ENCODE peak calls at places on chromosome 1, in nine cellular contexts. One of them, this sample, is unnamed.

GRCh38 chr1:193333166-193333565 is 146.8 kb upstream of the B3GALT2 start:
- DNase-seq in Kasumi-1: no peak
- DNase-seq in posterior vena cava: no peak
- DNase-seq in IMR-90: no peak
- DNase-seq in esophagus muscularis mucosa: no peak
- DNase-seq in stimulated activated CD8-positive, alpha-beta memory T cell treated with anti-CD3 and anti-CD28 coated beads, Interleukin-4, amount 100 ng/mL, for 24 hours: no peak
- DNase-seq in memory B cell: no peak
- DNase-seq in activated effector memory CD4-positive, alpha-beta T cell treated with anti-CD3 and anti-CD28 coated beads, Interleukin-2, amount 50 U/mL, for 16 hours: no peak
- DNase-seq in activated gamma-delta T cell treated with anti-CD3 and anti-CD28 coated beads, Interleukin-2, amount 50 U/mL, for 16 hours: no peak
- DNase-seq in this sample: no peak

GRCh38 chr1:12600880-12601633 is 17.0 kb downstream of the DHRS3 start:
- DNase-seq in Kasumi-1: peak
- DNase-seq in posterior vena cava: no peak
- DNase-seq in IMR-90: no peak
- DNase-seq in esophagus muscularis mucosa: no peak
- DNase-seq in stimulated activated CD8-positive, alpha-beta memory T cell treated with anti-CD3 and anti-CD28 coated beads, Interleukin-4, amount 100 ng/mL, for 24 hours: no peak
- DNase-seq in memory B cell: no peak
- DNase-seq in activated effector memory CD4-positive, alpha-beta T cell treated with anti-CD3 and anti-CD28 coated beads, Interleukin-2, amount 50 U/mL, for 16 hours: peak
- DNase-seq in activated gamma-delta T cell treated with anti-CD3 and anti-CD28 coated beads, Interleukin-2, amount 50 U/mL, for 16 hours: peak
- DNase-seq in this sample: no peak

GRCh38 chr1:9957726-9958125 is 14.5 kb downstream of the NMNAT1 start:
- DNase-seq in Kasumi-1: no peak
- DNase-seq in posterior vena cava: no peak
- DNase-seq in IMR-90: no peak
- DNase-seq in esophagus muscularis mucosa: no peak
- DNase-seq in stimulated activated CD8-positive, alpha-beta memory T cell treated with anti-CD3 and anti-CD28 coated beads, Interleukin-4, amount 100 ng/mL, for 24 hours: no peak
- DNase-seq in memory B cell: no peak
- DNase-seq in activated effector memory CD4-positive, alpha-beta T cell treated with anti-CD3 and anti-CD28 coated beads, Interleukin-2, amount 50 U/mL, for 16 hours: no peak
- DNase-seq in activated gamma-delta T cell treated with anti-CD3 and anti-CD28 coated beads, Interleukin-2, amount 50 U/mL, for 16 hours: no peak
- DNase-seq in this sample: no peak

GRCh38 chr1:223709598-223709997 is 2.7 kb upstream of the CAPN2 start:
- DNase-seq in Kasumi-1: peak
- DNase-seq in posterior vena cava: no peak
- DNase-seq in IMR-90: peak
- DNase-seq in esophagus muscularis mucosa: no peak
- DNase-seq in stimulated activated CD8-positive, alpha-beta memory T cell treated with anti-CD3 and anti-CD28 coated beads, Interleukin-4, amount 100 ng/mL, for 24 hours: no peak
- DNase-seq in memory B cell: no peak
- DNase-seq in activated effector memory CD4-positive, alpha-beta T cell treated with anti-CD3 and anti-CD28 coated beads, Interleukin-2, amount 50 U/mL, for 16 hours: no peak
- DNase-seq in activated gamma-delta T cell treated with anti-CD3 and anti-CD28 coated beads, Interleukin-2, amount 50 U/mL, for 16 hours: no peak
- DNase-seq in this sample: no peak

GRCh38 chr1:63723618-63724017 is 50.2 kb upstream of the ROR1 start:
- DNase-seq in Kasumi-1: no peak
- DNase-seq in posterior vena cava: no peak
- DNase-seq in IMR-90: no peak
- DNase-seq in esophagus muscularis mucosa: no peak
- DNase-seq in stimulated activated CD8-positive, alpha-beta memory T cell treated with anti-CD3 and anti-CD28 coated beads, Interleukin-4, amount 100 ng/mL, for 24 hours: no peak
- DNase-seq in memory B cell: no peak
- DNase-seq in activated effector memory CD4-positive, alpha-beta T cell treated with anti-CD3 and anti-CD28 coated beads, Interleukin-2, amount 50 U/mL, for 16 hours: no peak
- DNase-seq in activated gamma-delta T cell treated with anti-CD3 and anti-CD28 coated beads, Interleukin-2, amount 50 U/mL, for 16 hours: no peak
- DNase-seq in this sample: no peak

GRCh38 chr1:87942165-87942564 is 613.5 kb downstream of the LMO4 start:
- DNase-seq in Kasumi-1: no peak
- DNase-seq in posterior vena cava: no peak
- DNase-seq in IMR-90: peak
- DNase-seq in esophagus muscularis mucosa: no peak
- DNase-seq in stimulated activated CD8-positive, alpha-beta memory T cell treated with anti-CD3 and anti-CD28 coated beads, Interleukin-4, amount 100 ng/mL, for 24 hours: no peak
- DNase-seq in memory B cell: no peak
- DNase-seq in activated effector memory CD4-positive, alpha-beta T cell treated with anti-CD3 and anti-CD28 coated beads, Interleukin-2, amount 50 U/mL, for 16 hours: no peak
- DNase-seq in activated gamma-delta T cell treated with anti-CD3 and anti-CD28 coated beads, Interleukin-2, amount 50 U/mL, for 16 hours: no peak
- DNase-seq in this sample: no peak

GRCh38 chr1:68449901-68450300 is at the start of gene RPE65:
- DNase-seq in Kasumi-1: no peak
- DNase-seq in posterior vena cava: no peak
- DNase-seq in IMR-90: no peak
- DNase-seq in esophagus muscularis mucosa: no peak
- DNase-seq in stimulated activated CD8-positive, alpha-beta memory T cell treated with anti-CD3 and anti-CD28 coated beads, Interleukin-4, amount 100 ng/mL, for 24 hours: no peak
- DNase-seq in memory B cell: no peak
- DNase-seq in activated effector memory CD4-positive, alpha-beta T cell treated with anti-CD3 and anti-CD28 coated beads, Interleukin-2, amount 50 U/mL, for 16 hours: no peak
- DNase-seq in activated gamma-delta T cell treated with anti-CD3 and anti-CD28 coated beads, Interleukin-2, amount 50 U/mL, for 16 hours: no peak
- DNase-seq in this sample: no peak

GRCh38 chr1:211606327-211606913 is 27.5 kb upstream of the SLC30A1 start:
- DNase-seq in Kasumi-1: peak
- DNase-seq in posterior vena cava: no peak
- DNase-seq in IMR-90: no peak
- DNase-seq in esophagus muscularis mucosa: no peak
- DNase-seq in stimulated activated CD8-positive, alpha-beta memory T cell treated with anti-CD3 and anti-CD28 coated beads, Interleukin-4, amount 100 ng/mL, for 24 hours: no peak
- DNase-seq in memory B cell: peak
- DNase-seq in activated effector memory CD4-positive, alpha-beta T cell treated with anti-CD3 and anti-CD28 coated beads, Interleukin-2, amount 50 U/mL, for 16 hours: peak
- DNase-seq in activated gamma-delta T cell treated with anti-CD3 and anti-CD28 coated beads, Interleukin-2, amount 50 U/mL, for 16 hours: no peak
- DNase-seq in this sample: no peak

GRCh38 chr1:202643397-202644218 is 66.6 kb downstream of the SYT2 start:
- DNase-seq in Kasumi-1: no peak
- DNase-seq in posterior vena cava: no peak
- DNase-seq in IMR-90: no peak
- DNase-seq in esophagus muscularis mucosa: no peak
- DNase-seq in stimulated activated CD8-positive, alpha-beta memory T cell treated with anti-CD3 and anti-CD28 coated beads, Interleukin-4, amount 100 ng/mL, for 24 hours: no peak
- DNase-seq in memory B cell: no peak
- DNase-seq in activated effector memory CD4-positive, alpha-beta T cell treated with anti-CD3 and anti-CD28 coated beads, Interleukin-2, amount 50 U/mL, for 16 hours: no peak
- DNase-seq in activated gamma-delta T cell treated with anti-CD3 and anti-CD28 coated beads, Interleukin-2, amount 50 U/mL, for 16 hours: no peak
- DNase-seq in this sample: peak

GRCh38 chr1:246476771-246477170 is 30.3 kb downstream of the SMYD3 start:
- DNase-seq in Kasumi-1: no peak
- DNase-seq in posterior vena cava: no peak
- DNase-seq in IMR-90: no peak
- DNase-seq in esophagus muscularis mucosa: no peak
- DNase-seq in stimulated activated CD8-positive, alpha-beta memory T cell treated with anti-CD3 and anti-CD28 coated beads, Interleukin-4, amount 100 ng/mL, for 24 hours: no peak
- DNase-seq in memory B cell: no peak
- DNase-seq in activated effector memory CD4-positive, alpha-beta T cell treated with anti-CD3 and anti-CD28 coated beads, Interleukin-2, amount 50 U/mL, for 16 hours: no peak
- DNase-seq in activated gamma-delta T cell treated with anti-CD3 and anti-CD28 coated beads, Interleukin-2, amount 50 U/mL, for 16 hours: no peak
- DNase-seq in this sample: no peak

GRCh38 chr1:173758980-173759379 is 44.2 kb downstream of the KLHL20 start:
- DNase-seq in Kasumi-1: no peak
- DNase-seq in posterior vena cava: no peak
- DNase-seq in IMR-90: no peak
- DNase-seq in esophagus muscularis mucosa: no peak
- DNase-seq in stimulated activated CD8-positive, alpha-beta memory T cell treated with anti-CD3 and anti-CD28 coated beads, Interleukin-4, amount 100 ng/mL, for 24 hours: no peak
- DNase-seq in memory B cell: no peak
- DNase-seq in activated effector memory CD4-positive, alpha-beta T cell treated with anti-CD3 and anti-CD28 coated beads, Interleukin-2, amount 50 U/mL, for 16 hours: no peak
- DNase-seq in activated gamma-delta T cell treated with anti-CD3 and anti-CD28 coated beads, Interleukin-2, amount 50 U/mL, for 16 hours: no peak
- DNase-seq in this sample: no peak

GRCh38 chr1:10573446-10573845 is 98.7 kb downstream of the PEX14 start:
- DNase-seq in Kasumi-1: no peak
- DNase-seq in posterior vena cava: no peak
- DNase-seq in IMR-90: peak
- DNase-seq in esophagus muscularis mucosa: no peak
- DNase-seq in stimulated activated CD8-positive, alpha-beta memory T cell treated with anti-CD3 and anti-CD28 coated beads, Interleukin-4, amount 100 ng/mL, for 24 hours: no peak
- DNase-seq in memory B cell: no peak
- DNase-seq in activated effector memory CD4-positive, alpha-beta T cell treated with anti-CD3 and anti-CD28 coated beads, Interleukin-2, amount 50 U/mL, for 16 hours: no peak
- DNase-seq in activated gamma-delta T cell treated with anti-CD3 and anti-CD28 coated beads, Interleukin-2, amount 50 U/mL, for 16 hours: no peak
- DNase-seq in this sample: no peak

GRCh38 chr1:111851552-111851951 is 95.9 kb downstream of the DDX20 start:
- DNase-seq in Kasumi-1: no peak
- DNase-seq in posterior vena cava: peak
- DNase-seq in IMR-90: no peak
- DNase-seq in esophagus muscularis mucosa: no peak
- DNase-seq in stimulated activated CD8-positive, alpha-beta memory T cell treated with anti-CD3 and anti-CD28 coated beads, Interleukin-4, amount 100 ng/mL, for 24 hours: no peak
- DNase-seq in memory B cell: no peak
- DNase-seq in activated effector memory CD4-positive, alpha-beta T cell treated with anti-CD3 and anti-CD28 coated beads, Interleukin-2, amount 50 U/mL, for 16 hours: no peak
- DNase-seq in activated gamma-delta T cell treated with anti-CD3 and anti-CD28 coated beads, Interleukin-2, amount 50 U/mL, for 16 hours: no peak
- DNase-seq in this sample: no peak

GRCh38 chr1:17090844-17091243 is 28.4 kb downstream of the PADI2 start:
- DNase-seq in Kasumi-1: no peak
- DNase-seq in posterior vena cava: no peak
- DNase-seq in IMR-90: no peak
- DNase-seq in esophagus muscularis mucosa: no peak
- DNase-seq in stimulated activated CD8-positive, alpha-beta memory T cell treated with anti-CD3 and anti-CD28 coated beads, Interleukin-4, amount 100 ng/mL, for 24 hours: no peak
- DNase-seq in memory B cell: no peak
- DNase-seq in activated effector memory CD4-positive, alpha-beta T cell treated with anti-CD3 and anti-CD28 coated beads, Interleukin-2, amount 50 U/mL, for 16 hours: no peak
- DNase-seq in activated gamma-delta T cell treated with anti-CD3 and anti-CD28 coated beads, Interleukin-2, amount 50 U/mL, for 16 hours: no peak
- DNase-seq in this sample: no peak

GRCh38 chr1:52915855-52916220 is 5.7 kb downstream of the ECHDC2 start:
- DNase-seq in Kasumi-1: no peak
- DNase-seq in posterior vena cava: no peak
- DNase-seq in IMR-90: no peak
- DNase-seq in esophagus muscularis mucosa: no peak
- DNase-seq in stimulated activated CD8-positive, alpha-beta memory T cell treated with anti-CD3 and anti-CD28 coated beads, Interleukin-4, amount 100 ng/mL, for 24 hours: no peak
- DNase-seq in memory B cell: no peak
- DNase-seq in activated effector memory CD4-positive, alpha-beta T cell treated with anti-CD3 and anti-CD28 coated beads, Interleukin-2, amount 50 U/mL, for 16 hours: no peak
- DNase-seq in activated gamma-delta T cell treated with anti-CD3 and anti-CD28 coated beads, Interleukin-2, amount 50 U/mL, for 16 hours: no peak
- DNase-seq in this sample: no peak

GRCh38 chr1:23385119-23385621 is 15.5 kb upstream of the ZNF436 start:
- DNase-seq in Kasumi-1: no peak
- DNase-seq in posterior vena cava: peak
- DNase-seq in IMR-90: peak
- DNase-seq in esophagus muscularis mucosa: no peak
- DNase-seq in stimulated activated CD8-positive, alpha-beta memory T cell treated with anti-CD3 and anti-CD28 coated beads, Interleukin-4, amount 100 ng/mL, for 24 hours: no peak
- DNase-seq in memory B cell: no peak
- DNase-seq in activated effector memory CD4-positive, alpha-beta T cell treated with anti-CD3 and anti-CD28 coated beads, Interleukin-2, amount 50 U/mL, for 16 hours: no peak
- DNase-seq in activated gamma-delta T cell treated with anti-CD3 and anti-CD28 coated beads, Interleukin-2, amount 50 U/mL, for 16 hours: no peak
- DNase-seq in this sample: no peak

GRCh38 chr1:30660241-30660640 is 63.1 kb downstream of the MATN1 start:
- DNase-seq in Kasumi-1: no peak
- DNase-seq in posterior vena cava: peak
- DNase-seq in IMR-90: no peak
- DNase-seq in esophagus muscularis mucosa: no peak
- DNase-seq in stimulated activated CD8-positive, alpha-beta memory T cell treated with anti-CD3 and anti-CD28 coated beads, Interleukin-4, amount 100 ng/mL, for 24 hours: no peak
- DNase-seq in memory B cell: no peak
- DNase-seq in activated effector memory CD4-positive, alpha-beta T cell treated with anti-CD3 and anti-CD28 coated beads, Interleukin-2, amount 50 U/mL, for 16 hours: peak
- DNase-seq in activated gamma-delta T cell treated with anti-CD3 and anti-CD28 coated beads, Interleukin-2, amount 50 U/mL, for 16 hours: no peak
- DNase-seq in this sample: no peak

GRCh38 chr1:26584022-26584485 is 54.5 kb downstream of the RPS6KA1 start:
- DNase-seq in Kasumi-1: peak
- DNase-seq in posterior vena cava: no peak
- DNase-seq in IMR-90: no peak
- DNase-seq in esophagus muscularis mucosa: no peak
- DNase-seq in stimulated activated CD8-positive, alpha-beta memory T cell treated with anti-CD3 and anti-CD28 coated beads, Interleukin-4, amount 100 ng/mL, for 24 hours: peak
- DNase-seq in memory B cell: no peak
- DNase-seq in activated effector memory CD4-positive, alpha-beta T cell treated with anti-CD3 and anti-CD28 coated beads, Interleukin-2, amount 50 U/mL, for 16 hours: no peak
- DNase-seq in activated gamma-delta T cell treated with anti-CD3 and anti-CD28 coated beads, Interleukin-2, amount 50 U/mL, for 16 hours: no peak
- DNase-seq in this sample: no peak

GRCh38 chr1:56194911-56195310 is 384.5 kb downstream of the PLPP3 start:
- DNase-seq in Kasumi-1: no peak
- DNase-seq in posterior vena cava: no peak
- DNase-seq in IMR-90: peak
- DNase-seq in esophagus muscularis mucosa: no peak
- DNase-seq in stimulated activated CD8-positive, alpha-beta memory T cell treated with anti-CD3 and anti-CD28 coated beads, Interleukin-4, amount 100 ng/mL, for 24 hours: no peak
- DNase-seq in memory B cell: no peak
- DNase-seq in activated effector memory CD4-positive, alpha-beta T cell treated with anti-CD3 and anti-CD28 coated beads, Interleukin-2, amount 50 U/mL, for 16 hours: no peak
- DNase-seq in activated gamma-delta T cell treated with anti-CD3 and anti-CD28 coated beads, Interleukin-2, amount 50 U/mL, for 16 hours: no peak
- DNase-seq in this sample: no peak

GRCh38 chr1:48678684-48679083 is 98.0 kb downstream of the BEND5 start:
- DNase-seq in Kasumi-1: no peak
- DNase-seq in posterior vena cava: no peak
- DNase-seq in IMR-90: no peak
- DNase-seq in esophagus muscularis mucosa: no peak
- DNase-seq in stimulated activated CD8-positive, alpha-beta memory T cell treated with anti-CD3 and anti-CD28 coated beads, Interleukin-4, amount 100 ng/mL, for 24 hours: no peak
- DNase-seq in memory B cell: no peak
- DNase-seq in activated effector memory CD4-positive, alpha-beta T cell treated with anti-CD3 and anti-CD28 coated beads, Interleukin-2, amount 50 U/mL, for 16 hours: no peak
- DNase-seq in activated gamma-delta T cell treated with anti-CD3 and anti-CD28 coated beads, Interleukin-2, amount 50 U/mL, for 16 hours: no peak
- DNase-seq in this sample: no peak

GRCh38 chr1:223873044-223873443 is 27.3 kb upstream of the TP53BP2 start:
- DNase-seq in Kasumi-1: no peak
- DNase-seq in posterior vena cava: no peak
- DNase-seq in IMR-90: peak
- DNase-seq in esophagus muscularis mucosa: no peak
- DNase-seq in stimulated activated CD8-positive, alpha-beta memory T cell treated with anti-CD3 and anti-CD28 coated beads, Interleukin-4, amount 100 ng/mL, for 24 hours: no peak
- DNase-seq in memory B cell: no peak
- DNase-seq in activated effector memory CD4-positive, alpha-beta T cell treated with anti-CD3 and anti-CD28 coated beads, Interleukin-2, amount 50 U/mL, for 16 hours: no peak
- DNase-seq in activated gamma-delta T cell treated with anti-CD3 and anti-CD28 coated beads, Interleukin-2, amount 50 U/mL, for 16 hours: no peak
- DNase-seq in this sample: no peak

GRCh38 chr1:232620356-232620841 is 9.5 kb downstream of the SIPA1L2 start:
- DNase-seq in Kasumi-1: peak
- DNase-seq in posterior vena cava: no peak
- DNase-seq in IMR-90: peak
- DNase-seq in esophagus muscularis mucosa: no peak
- DNase-seq in stimulated activated CD8-positive, alpha-beta memory T cell treated with anti-CD3 and anti-CD28 coated beads, Interleukin-4, amount 100 ng/mL, for 24 hours: no peak
- DNase-seq in memory B cell: no peak
- DNase-seq in activated effector memory CD4-positive, alpha-beta T cell treated with anti-CD3 and anti-CD28 coated beads, Interleukin-2, amount 50 U/mL, for 16 hours: no peak
- DNase-seq in activated gamma-delta T cell treated with anti-CD3 and anti-CD28 coated beads, Interleukin-2, amount 50 U/mL, for 16 hours: no peak
- DNase-seq in this sample: no peak

This sample was measured in D721Med.